ENCODE peak calls at places on chromosomes 7 and 10, in nine cellular contexts. Z is naive B cell, L is globus pallidus, F is Right ventricle myocardium inferior, W is DMS79 treated with DMSO at 0.1 percent for 48 hours, S is kidney glomerular epithelial cell, C is iris pigment epithelial cell, G is A172, Y is AG10803. A is an unnamed sample.

GRCh38 chr10:46106410-46107255 is 60.6 kb upstream of the MSMB start:
- DNase-seq in Z (peak; percentile 42), L (peak; percentile 62), F (peak; percentile 89), W (peak; percentile 9), S (peak; percentile 46), C (peak; percentile 50), G (peak; percentile 54), Y (peak; percentile 25), A (peak; percentile 86)

GRCh38 chr10:604716-605631 is 84.5 kb downstream of the DIP2C start:
- DNase-seq in Z (no peak), L (peak; percentile 49), F (no peak), W (no peak), S (no peak), C (no peak), G (no peak), Y (no peak), A (no peak)

GRCh38 chr10:48614481-48615383 is 9.9 kb upstream of the ARHGAP22 start:
- DNase-seq in Z (no peak), L (no peak), F (no peak), W (no peak), S (no peak), C (peak; percentile 35), G (no peak), Y (peak; percentile 93), A (peak; percentile 20)

GRCh38 chr7:38908759-38909335 is at the start of gene VPS41:
- DNase-seq in Z (peak; percentile 85), L (peak; percentile 80), F (peak; percentile 87), W (peak; percentile 83), S (peak; percentile 56), C (peak; percentile 76), G (peak; percentile 78), Y (peak; percentile 65), A (no peak)

GRCh38 chr7:66667023-66667728 is 38.5 kb downstream of the KCTD7 start:
- DNase-seq in Z (no peak), L (no peak), F (no peak), W (no peak), S (no peak), C (no peak), G (no peak), Y (no peak), A (no peak)

GRCh38 chr7:93830141-93830925 is 60.2 kb downstream of the TFPI2 start:
- DNase-seq in Z (no peak), L (no peak), F (no peak), W (no peak), S (no peak), C (no peak), G (no peak), Y (no peak), A (no peak)

GRCh38 chr7:54339074-54339473 is 203.1 kb upstream of the VSTM2A start:
- DNase-seq in Z (no peak), L (no peak), F (no peak), W (no peak), S (no peak), C (no peak), G (no peak), Y (peak; percentile 3), A (no peak)

GRCh38 chr10:64116731-64117130 is 595.5 kb downstream of the REEP3 start:
- DNase-seq in Z (no peak), L (no peak), F (no peak), W (no peak), S (no peak), C (no peak), G (no peak), Y (no peak), A (no peak)

GRCh38 chr7:2079332-2080068 is 153.2 kb downstream of the MAD1L1 start:
- DNase-seq in Z (peak; percentile 59), L (no peak), F (no peak), W (no peak), S (no peak), C (no peak), G (peak; percentile 41), Y (no peak), A (no peak)

GRCh38 chr10:121592155-121592890 is 5.9 kb downstream of the FGFR2 start:
- DNase-seq in Z (no peak), L (no peak), F (no peak), W (no peak), S (no peak), C (no peak), G (no peak), Y (no peak), A (no peak)

GRCh38 chr7:130838738-130839137 is 104.7 kb upstream of the KLF14 start:
- DNase-seq in Z (no peak), L (no peak), F (no peak), W (no peak), S (peak; percentile 79), C (peak; percentile 90), G (peak; percentile 94), Y (peak; percentile 97), A (no peak)

GRCh38 chr10:106765355-106765754 is 399.2 kb downstream of the SORCS1 start:
- DNase-seq in Z (no peak), L (no peak), F (no peak), W (no peak), S (no peak), C (no peak), G (no peak), Y (no peak), A (no peak)

GRCh38 chr10:70729763-70730357 is 55.3 kb downstream of the TBATA start:
- DNase-seq in Z (no peak), L (no peak), F (no peak), W (peak; percentile 70), S (no peak), C (no peak), G (no peak), Y (no peak), A (no peak)

GRCh38 chr10:113060221-113061053 is 110.4 kb downstream of the TCF7L2 start:
- DNase-seq in Z (no peak), L (peak; percentile 78), F (peak; percentile 86), W (no peak), S (no peak), C (no peak), G (no peak), Y (no peak), A (no peak)

GRCh38 chr7:145839814-145840213 is 276.8 kb upstream of the CNTNAP2 start:
- DNase-seq in Z (no peak), L (no peak), F (no peak), W (no peak), S (no peak), C (no peak), G (no peak), Y (no peak), A (no peak)

GRCh38 chr10:132677905-132678298 is 108.0 kb downstream of the NKX6-2 start:
- DNase-seq in Z (no peak), L (no peak), F (no peak), W (no peak), S (no peak), C (no peak), G (no peak), Y (no peak), A (peak; percentile 56)

GRCh38 chr7:1555046-1555812 is 776 bp downstream of the TMEM184A start:
- DNase-seq in Z (no peak), L (no peak), F (peak; percentile 47), W (peak; percentile 47), S (peak; percentile 96), C (peak; percentile 80), G (peak; percentile 99), Y (peak; percentile 84), A (no peak)

GRCh38 chr7:106190589-106191330 is 78.6 kb upstream of the SYPL1 start:
- DNase-seq in Z (no peak), L (no peak), F (no peak), W (no peak), S (no peak), C (no peak), G (peak; percentile 61), Y (no peak), A (no peak)

GRCh38 chr7:154743211-154743610 is 259.7 kb downstream of the PAXIP1 start:
- DNase-seq in Z (no peak), L (peak; percentile 50), F (no peak), W (no peak), S (no peak), C (no peak), G (no peak), Y (no peak), A (no peak)

GRCh38 chr7:99624487-99624886 is 7.7 kb downstream of the ZSCAN25 start:
- DNase-seq in Z (no peak), L (no peak), F (no peak), W (no peak), S (no peak), C (no peak), G (no peak), Y (no peak), A (peak; percentile 42)

GRCh38 chr7:105916603-105917002 is 40.2 kb upstream of the ATXN7L1 start:
- DNase-seq in Z (no peak), L (no peak), F (no peak), W (no peak), S (no peak), C (peak; percentile 54), G (no peak), Y (peak; percentile 64), A (no peak)

GRCh38 chr7:143299840-143300239 is 11.7 kb downstream of the CASP2 start:
- DNase-seq in Z (peak; percentile 14), L (no peak), F (no peak), W (no peak), S (no peak), C (no peak), G (no peak), Y (no peak), A (no peak)

GRCh38 chr7:30988346-30989005 is 24.7 kb downstream of the GHRHR start:
- DNase-seq in Z (no peak), L (peak; percentile 33), F (peak; percentile 76), W (no peak), S (no peak), C (no peak), G (no peak), Y (peak; percentile 44), A (no peak)

GRCh38 chr10:71999360-72000072 is 35.3 kb downstream of the CHST3 start:
- DNase-seq in Z (peak; percentile 29), L (peak; percentile 92), F (peak; percentile 91), W (peak; percentile 75), S (no peak), C (peak; percentile 74), G (no peak), Y (peak; percentile 69), A (no peak)

GRCh38 chr10:32417906-32418547 is 27.9 kb upstream of the CCDC7 start:
- DNase-seq in Z (no peak), L (peak; percentile 43), F (no peak), W (no peak), S (no peak), C (peak; percentile 89), G (no peak), Y (peak; percentile 96), A (no peak)

GRCh38 chr10:12984165-12984747 is 17.3 kb downstream of the CCDC3 start:
- DNase-seq in Z (no peak), L (no peak), F (no peak), W (no peak), S (no peak), C (peak; percentile 10), G (peak; percentile 87), Y (no peak), A (no peak)

GRCh38 chr10:80924063-80924952 is 386.6 kb downstream of the SH2D4B start:
- DNase-seq in Z (no peak), L (peak; percentile 25), F (no peak), W (no peak), S (peak; percentile 17), C (peak; percentile 24), G (peak; percentile 58), Y (peak; percentile 26), A (no peak)

GRCh38 chr10:126661841-126662520 is 8.5 kb downstream of the C10orf90 start:
- DNase-seq in Z (no peak), L (no peak), F (no peak), W (no peak), S (peak; percentile 4), C (peak; percentile 39), G (no peak), Y (peak; percentile 82), A (no peak)

GRCh38 chr10:76035728-76036409 is 604.4 kb downstream of the LRMDA start:
- DNase-seq in Z (no peak), L (peak; percentile 11), F (no peak), W (no peak), S (no peak), C (no peak), G (no peak), Y (no peak), A (no peak)

GRCh38 chr7:5448378-5449042 is 24.9 kb upstream of the TNRC18 start:
- DNase-seq in Z (no peak), L (no peak), F (peak; percentile 11), W (no peak), S (no peak), C (no peak), G (no peak), Y (no peak), A (no peak)

GRCh38 chr7:96679886-96680285 is 29.8 kb downstream of the SEM1 start:
- DNase-seq in Z (no peak), L (no peak), F (no peak), W (no peak), S (no peak), C (no peak), G (no peak), Y (no peak), A (no peak)